ENCODE peak calls at places on chromosomes 5 and 9, in five cellular contexts. U, E, V, G and P are unnamed samples.

GRCh38 chr9:112029921-112030444 is 133.4 kb downstream of the UGCG start:
- DNase-seq in U (peak; percentile 78), E (no peak), V (no peak), G (no peak), P (no peak)

GRCh38 chr9:116450378-116451139 is 236.5 kb upstream of the TRIM32 start:
- DNase-seq in U (peak; percentile 52), E (no peak), V (no peak), G (no peak), P (no peak)

GRCh38 chr9:24832307-24832706 is 286.6 kb upstream of the IZUMO3 start:
- DNase-seq in U (no peak), E (no peak), V (no peak), G (no peak), P (no peak)

GRCh38 chr5:172098883-172099282 is 89.1 kb downstream of the STK10 start:
- DNase-seq in U (no peak), E (peak; percentile 1), V (no peak), G (no peak), P (no peak)

GRCh38 chr9:90547896-90548295 is 94.7 kb downstream of the DIRAS2 start:
- DNase-seq in U (peak; percentile 10), E (no peak), V (no peak), G (no peak), P (no peak)

GRCh38 chr9:89882876-89883275 is 278.1 kb downstream of the GADD45G start:
- DNase-seq in U (no peak), E (no peak), V (no peak), G (no peak), P (no peak)

GRCh38 chr5:42887094-42887493 is 75.4 kb upstream of the SELENOP start:
- DNase-seq in U (no peak), E (no peak), V (no peak), G (no peak), P (no peak)

GRCh38 chr5:53991942-53992341 is 318.4 kb downstream of the ARL15 start:
- DNase-seq in U (no peak), E (no peak), V (no peak), G (no peak), P (no peak)

GRCh38 chr9:120532475-120532874 is 47.5 kb downstream of the CDK5RAP2 start:
- DNase-seq in U (no peak), E (peak; percentile 21), V (no peak), G (no peak), P (no peak)

GRCh38 chr9:22054076-22054475 is 45.0 kb upstream of the CDKN2B start:
- DNase-seq in U (no peak), E (no peak), V (no peak), G (no peak), P (no peak)

GRCh38 chr9:137277329-137278041 is at the start of gene TOR4A:
- DNase-seq in U (peak; percentile 93), E (peak; percentile 88), V (peak; percentile 35), G (peak; percentile 91), P (no peak)

GRCh38 chr5:1010181-1010510 is 1.5 kb downstream of the NKD2 start:
- DNase-seq in U (no peak), E (peak; percentile 25), V (no peak), G (no peak), P (no peak)

GRCh38 chr5:168712280-168712924 is 133.2 kb upstream of the PANK3 start:
- DNase-seq in U (peak; percentile 94), E (no peak), V (no peak), G (no peak), P (no peak)

GRCh38 chr5:30991462-30991861 is 202.0 kb upstream of the CDH6 start:
- DNase-seq in U (no peak), E (no peak), V (no peak), G (no peak), P (no peak)

GRCh38 chr5:175855041-175855720 is 16.2 kb upstream of the CPLX2 start:
- DNase-seq in U (no peak), E (no peak), V (no peak), G (no peak), P (no peak)

GRCh38 chr9:109971226-109971625 is 191.2 kb downstream of the PALM2AKAP2 start:
- DNase-seq in U (no peak), E (no peak), V (no peak), G (no peak), P (no peak)

GRCh38 chr5:127038550-127038949 is 8.2 kb upstream of the MARCHF3 start:
- DNase-seq in U (no peak), E (no peak), V (no peak), G (no peak), P (no peak)

GRCh38 chr5:197892-198489 is 6.7 kb downstream of the LRRC14B start:
- DNase-seq in U (no peak), E (no peak), V (no peak), G (no peak), P (no peak)